ENCODE peak calls at places on chromosomes 16 and 17, in nine cellular contexts. One of them, this sample, is unnamed. For H3K4me1 and H3K9me3, the result is how much of the 10 kb centered on the place peaks cover.

GRCh38 chr16:86854058-86854621 is 275.8 kb downstream of the FOXL1 start:
- DNase-seq in adrenal gland: no peak
- DNase-seq in GM12878: no peak
- DNase-seq in stomach: no peak
- DNase-seq in Peyer's patch: no peak
- DNase-seq in body of pancreas: no peak
- DNase-seq in suprapubic skin: no peak
- DNase-seq in A549: no peak
- DNase-seq in uterus: no peak
- DNase-seq in this sample: no peak

GRCh38 chr16:78490847-78491246 is 391.4 kb downstream of the WWOX start:
- DNase-seq in A549: no peak
- DNase-seq in adrenal gland: no peak
- DNase-seq in body of pancreas: no peak
- DNase-seq in stomach: no peak
- DNase-seq in Peyer's patch: no peak
- DNase-seq in GM12878: no peak
- DNase-seq in uterus: no peak
- DNase-seq in suprapubic skin: no peak
- DNase-seq in this sample: no peak

GRCh38 chr17:16417399-16417798 is 2.0 kb downstream of the TRPV2 start:
- DNase-seq in A549: no peak
- DNase-seq in body of pancreas: no peak
- DNase-seq in GM12878: no peak
- DNase-seq in uterus: no peak
- DNase-seq in stomach: no peak
- DNase-seq in suprapubic skin: no peak
- DNase-seq in adrenal gland: no peak
- DNase-seq in Peyer's patch: no peak
- DNase-seq in this sample: no peak

GRCh38 chr16:86227801-86228200 is 282.5 kb upstream of the FOXF1 start:
- DNase-seq in A549: no peak
- DNase-seq in Peyer's patch: peak
- DNase-seq in body of pancreas: peak
- DNase-seq in adrenal gland: no peak
- DNase-seq in uterus: no peak
- DNase-seq in stomach: peak
- DNase-seq in GM12878: no peak
- DNase-seq in suprapubic skin: peak
- DNase-seq in this sample: no peak

GRCh38 chr17:6555331-6556120 is 829 bp downstream of the PITPNM3 start:
- DNase-seq in uterus: no peak
- DNase-seq in Peyer's patch: peak
- DNase-seq in adrenal gland: peak
- DNase-seq in GM12878: no peak
- DNase-seq in A549: no peak
- DNase-seq in body of pancreas: peak
- DNase-seq in suprapubic skin: no peak
- DNase-seq in stomach: peak
- DNase-seq in this sample: no peak

GRCh38 chr17:54900457-54901229 is at the start of gene TOM1L1:
- DNase-seq in Peyer's patch: peak
- DNase-seq in stomach: peak
- DNase-seq in body of pancreas: peak
- DNase-seq in GM12878: no peak
- DNase-seq in suprapubic skin: peak
- DNase-seq in uterus: peak
- DNase-seq in adrenal gland: peak
- DNase-seq in A549: peak
- DNase-seq in this sample: peak

GRCh38 chr16:89506113-89506504 is 2.1 kb upstream of the SPG7 start:
- DNase-seq in body of pancreas: no peak
- DNase-seq in adrenal gland: no peak
- DNase-seq in Peyer's patch: peak
- DNase-seq in GM12878: no peak
- DNase-seq in A549: no peak
- DNase-seq in suprapubic skin: no peak
- DNase-seq in stomach: peak
- DNase-seq in uterus: no peak
- DNase-seq in this sample: peak

GRCh38 chr17:70521821-70522256 is 352.5 kb downstream of the KCNJ2 start:
- DNase-seq in A549: no peak
- DNase-seq in stomach: peak
- DNase-seq in adrenal gland: peak
- DNase-seq in uterus: no peak
- DNase-seq in suprapubic skin: no peak
- DNase-seq in body of pancreas: peak
- DNase-seq in GM12878: no peak
- DNase-seq in Peyer's patch: peak
- DNase-seq in this sample: no peak

GRCh38 chr17:60534010-60534555 is 8.0 kb upstream of the APPBP2 start:
- DNase-seq in GM12878: no peak
- DNase-seq in suprapubic skin: no peak
- DNase-seq in body of pancreas: no peak
- DNase-seq in Peyer's patch: no peak
- DNase-seq in stomach: no peak
- DNase-seq in uterus: no peak
- DNase-seq in A549: no peak
- DNase-seq in adrenal gland: no peak
- DNase-seq in this sample: no peak

GRCh38 chr17:41967921-41968578 is 1.5 kb downstream of the CNP start:
- DNase-seq in uterus: no peak
- DNase-seq in body of pancreas: no peak
- DNase-seq in adrenal gland: no peak
- DNase-seq in GM12878: no peak
- DNase-seq in A549: no peak
- DNase-seq in stomach: no peak
- DNase-seq in Peyer's patch: no peak
- DNase-seq in suprapubic skin: no peak
- DNase-seq in this sample: no peak

GRCh38 chr16:49502136-49502881 is 128.7 kb downstream of the C16orf78 start:
- DNase-seq in uterus: peak
- DNase-seq in stomach: no peak
- DNase-seq in body of pancreas: no peak
- DNase-seq in GM12878: no peak
- DNase-seq in adrenal gland: no peak
- DNase-seq in A549: no peak
- DNase-seq in suprapubic skin: peak
- DNase-seq in Peyer's patch: peak
- DNase-seq in this sample: no peak

GRCh38 chr17:82006468-82007227 is 16.0 kb downstream of the CENPX start:
- DNase-seq in stomach: no peak
- DNase-seq in uterus: peak
- DNase-seq in adrenal gland: no peak
- DNase-seq in Peyer's patch: no peak
- DNase-seq in GM12878: no peak
- DNase-seq in body of pancreas: no peak
- DNase-seq in suprapubic skin: no peak
- DNase-seq in A549: no peak
- DNase-seq in this sample: peak

GRCh38 chr17:56297142-56297541 is 143.9 kb downstream of the ANKFN1 start:
- DNase-seq in stomach: no peak
- DNase-seq in adrenal gland: no peak
- DNase-seq in A549: no peak
- DNase-seq in Peyer's patch: no peak
- DNase-seq in uterus: no peak
- DNase-seq in body of pancreas: no peak
- DNase-seq in suprapubic skin: no peak
- DNase-seq in GM12878: no peak
- DNase-seq in this sample: no peak

GRCh38 chr16:64089697-64090096 is 1032.2 kb downstream of the CDH11 start:
- DNase-seq in GM12878: no peak
- DNase-seq in A549: no peak
- DNase-seq in suprapubic skin: no peak
- DNase-seq in uterus: no peak
- DNase-seq in stomach: no peak
- DNase-seq in body of pancreas: no peak
- DNase-seq in adrenal gland: no peak
- DNase-seq in Peyer's patch: no peak
- DNase-seq in this sample: no peak

GRCh38 chr17:1928976-1929375 is 96.2 kb downstream of the RTN4RL1 start:
- DNase-seq in adrenal gland: no peak
- DNase-seq in stomach: no peak
- DNase-seq in A549: no peak
- DNase-seq in Peyer's patch: no peak
- DNase-seq in suprapubic skin: no peak
- DNase-seq in body of pancreas: no peak
- DNase-seq in uterus: no peak
- DNase-seq in GM12878: no peak
- DNase-seq in this sample: peak

GRCh38 chr17:15981208-15981607 is 18.3 kb downstream of the ZSWIM7 start:
- DNase-seq in A549: no peak
- DNase-seq in stomach: no peak
- DNase-seq in body of pancreas: no peak
- DNase-seq in GM12878: peak
- DNase-seq in Peyer's patch: no peak
- DNase-seq in suprapubic skin: no peak
- DNase-seq in uterus: no peak
- DNase-seq in adrenal gland: no peak
- DNase-seq in this sample: no peak

GRCh38 chr17:58666858-58667267 is 25.0 kb downstream of the TEX14 start:
- DNase-seq in stomach: peak
- DNase-seq in suprapubic skin: no peak
- DNase-seq in Peyer's patch: peak
- DNase-seq in A549: peak
- DNase-seq in GM12878: no peak
- DNase-seq in adrenal gland: peak
- DNase-seq in uterus: peak
- DNase-seq in body of pancreas: peak
- DNase-seq in this sample: peak

GRCh38 chr16:85372627-85373372 is 240.3 kb upstream of the GSE1 start:
- DNase-seq in uterus: no peak
- DNase-seq in stomach: peak
- DNase-seq in suprapubic skin: no peak
- DNase-seq in GM12878: no peak
- DNase-seq in adrenal gland: peak
- DNase-seq in body of pancreas: no peak
- DNase-seq in Peyer's patch: peak
- DNase-seq in A549: no peak
- DNase-seq in this sample: no peak

GRCh38 chr17:7561028-7561575 is 617 bp upstream of the SENP3 start:
- DNase-seq in body of pancreas: peak
- DNase-seq in stomach: peak
- DNase-seq in adrenal gland: peak
- DNase-seq in Peyer's patch: peak
- DNase-seq in suprapubic skin: peak
- DNase-seq in uterus: peak
- DNase-seq in GM12878: no peak
- DNase-seq in A549: peak
- DNase-seq in this sample: peak

GRCh38 chr17:18037482-18037881 is 1.5 kb downstream of the ATPAF2 start:
- DNase-seq in adrenal gland: no peak
- DNase-seq in stomach: no peak
- DNase-seq in body of pancreas: no peak
- DNase-seq in uterus: no peak
- DNase-seq in GM12878: no peak
- DNase-seq in suprapubic skin: no peak
- DNase-seq in A549: no peak
- DNase-seq in Peyer's patch: no peak
- DNase-seq in this sample: no peak

GRCh38 chr17:18038149-18038850 is 668 bp downstream of the ATPAF2 start:
- DNase-seq in GM12878: no peak
- DNase-seq in adrenal gland: no peak
- DNase-seq in Peyer's patch: no peak
- DNase-seq in stomach: no peak
- DNase-seq in A549: no peak
- DNase-seq in body of pancreas: no peak
- DNase-seq in suprapubic skin: no peak
- DNase-seq in uterus: no peak
- DNase-seq in this sample: no peak

GRCh38 chr17:18039535-18040286 is 503 bp downstream of the GID4 start:
- DNase-seq in stomach: peak
- DNase-seq in adrenal gland: no peak
- DNase-seq in Peyer's patch: peak
- DNase-seq in A549: peak
- DNase-seq in uterus: no peak
- DNase-seq in GM12878: no peak
- DNase-seq in suprapubic skin: no peak
- DNase-seq in body of pancreas: peak
- DNase-seq in this sample: no peak

GRCh38 chr17:18040287-18040858 is 1.2 kb downstream of the GID4 start:
- DNase-seq in uterus: no peak
- DNase-seq in Peyer's patch: no peak
- DNase-seq in body of pancreas: no peak
- DNase-seq in GM12878: no peak
- DNase-seq in suprapubic skin: no peak
- DNase-seq in A549: no peak
- DNase-seq in stomach: no peak
- DNase-seq in adrenal gland: no peak
- DNase-seq in this sample: no peak

GRCh38 chr17:18038861-18039534 is at the start of the genes ATPAF2 and GID4:
- DNase-seq in body of pancreas: peak
- DNase-seq in stomach: peak
- DNase-seq in uterus: peak
- DNase-seq in GM12878: peak
- DNase-seq in suprapubic skin: peak
- DNase-seq in A549: peak
- DNase-seq in adrenal gland: peak
- DNase-seq in Peyer's patch: peak
- DNase-seq in this sample: peak
- TF ChIP-seq POLR2A in body of pancreas: peak
- TF ChIP-seq POLR2A in stomach: no peak
- TF ChIP-seq POLR2A in uterus: peak
- TF ChIP-seq POLR2A in GM12878: peak
- TF ChIP-seq POLR2A in suprapubic skin: no peak
- TF ChIP-seq POLR2A in A549: peak
- TF ChIP-seq POLR2A in adrenal gland: peak
- TF ChIP-seq POLR2A in Peyer's patch: peak
- TF ChIP-seq POLR2A in this sample: peak

GRCh38 chr16:14501331-14502255 is 128.5 kb downstream of the PARN start:
- DNase-seq in A549: peak
- DNase-seq in body of pancreas: peak
- DNase-seq in uterus: peak
- DNase-seq in adrenal gland: peak
- DNase-seq in stomach: peak
- DNase-seq in Peyer's patch: peak
- DNase-seq in suprapubic skin: peak
- DNase-seq in GM12878: peak
- DNase-seq in this sample: peak
- H3K4me1 ChIP-seq in A549: half or more
- H3K4me1 ChIP-seq in body of pancreas: under half
- H3K4me1 ChIP-seq in uterus: under half
- H3K4me1 ChIP-seq in adrenal gland: half or more
- H3K4me1 ChIP-seq in stomach: half or more
- H3K4me1 ChIP-seq in Peyer's patch: under half
- H3K4me1 ChIP-seq in suprapubic skin: half or more
- H3K4me1 ChIP-seq in GM12878: half or more
- H3K4me1 ChIP-seq in this sample: under half

GRCh38 chr16:3306078-3306477 is 781 bp downstream of the ZNF75A start:
- DNase-seq in adrenal gland: no peak
- DNase-seq in Peyer's patch: no peak
- DNase-seq in uterus: no peak
- DNase-seq in A549: no peak
- DNase-seq in suprapubic skin: no peak
- DNase-seq in stomach: no peak
- DNase-seq in GM12878: no peak
- DNase-seq in body of pancreas: no peak
- DNase-seq in this sample: no peak
- H3K9me3 ChIP-seq in adrenal gland: under half
- H3K9me3 ChIP-seq in Peyer's patch: half or more
- H3K9me3 ChIP-seq in uterus: under half
- H3K9me3 ChIP-seq in A549: half or more
- H3K9me3 ChIP-seq in suprapubic skin: half or more
- H3K9me3 ChIP-seq in stomach: half or more
- H3K9me3 ChIP-seq in GM12878: under half
- H3K9me3 ChIP-seq in body of pancreas: under half
- H3K9me3 ChIP-seq in this sample: half or more

GRCh38 chr16:72027669-72028378 is 19.3 kb downstream of the DHODH start:
- DNase-seq in adrenal gland: no peak
- DNase-seq in stomach: no peak
- DNase-seq in Peyer's patch: no peak
- DNase-seq in uterus: no peak
- DNase-seq in GM12878: no peak
- DNase-seq in body of pancreas: no peak
- DNase-seq in A549: no peak
- DNase-seq in suprapubic skin: no peak
- DNase-seq in this sample: no peak
- TF ChIP-seq POLR2A in adrenal gland: no peak
- TF ChIP-seq POLR2A in stomach: no peak
- TF ChIP-seq POLR2A in Peyer's patch: no peak
- TF ChIP-seq POLR2A in uterus: no peak
- TF ChIP-seq POLR2A in GM12878: no peak
- TF ChIP-seq POLR2A in body of pancreas: no peak
- TF ChIP-seq POLR2A in A549: no peak
- TF ChIP-seq POLR2A in suprapubic skin: no peak
- TF ChIP-seq POLR2A in this sample: no peak

This sample was measured in heart left ventricle.